ENCODE peak calls at places on chromosomes 7 and 10, in four cellular contexts. F, Z, P and B are unnamed samples.

GRCh38 chr7:155618708-155619633 is 25.5 kb upstream of the RBM33 start:
- DNase-seq in F (no peak), Z (no peak), P (no peak), B (peak)

GRCh38 chr10:10831085-10831484 is 186.6 kb upstream of the CELF2 start:
- DNase-seq in F (no peak), Z (no peak), P (no peak), B (no peak)

GRCh38 chr7:46651561-46652088 is 730.6 kb upstream of the IGFBP3 start:
- DNase-seq in F (peak), Z (no peak), P (no peak), B (no peak)

GRCh38 chr10:98446656-98447221 is at the start of gene HPS1:
- DNase-seq in F (peak), Z (peak), P (peak), B (peak)

GRCh38 chr10:61397175-61397986 is 55.8 kb downstream of the TMEM26 start:
- DNase-seq in F (no peak), Z (no peak), P (peak), B (no peak)

GRCh38 chr10:120978589-120979252 is 127.6 kb downstream of the WDR11 start:
- DNase-seq in F (no peak), Z (no peak), P (no peak), B (no peak)

GRCh38 chr10:52119507-52119906 is 194.6 kb upstream of the DKK1 start:
- DNase-seq in F (no peak), Z (no peak), P (no peak), B (no peak)

GRCh38 chr10:128011059-128011979 is 104.4 kb downstream of the PTPRE start:
- DNase-seq in F (peak), Z (peak), P (peak), B (peak)

GRCh38 chr10:95243318-95243617 is 47.5 kb downstream of the PDLIM1 start:
- DNase-seq in F (no peak), Z (no peak), P (no peak), B (no peak)

GRCh38 chr7:44282601-44283171 is 42.7 kb downstream of the CAMK2B start:
- DNase-seq in F (no peak), Z (peak), P (no peak), B (no peak)

GRCh38 chr10:101886521-101887312 is 43.1 kb upstream of the KCNIP2 start:
- DNase-seq in F (no peak), Z (no peak), P (no peak), B (no peak)

GRCh38 chr10:6199131-6199733 is 3.5 kb upstream of the PFKFB3 start:
- DNase-seq in F (no peak), Z (no peak), P (no peak), B (no peak)

GRCh38 chr7:109611656-109612055 is 1042.0 kb downstream of the DNAJB9 start:
- DNase-seq in F (no peak), Z (no peak), P (no peak), B (no peak)

GRCh38 chr7:87506243-87507180 is 31.0 kb upstream of the ABCB4 start:
- DNase-seq in F (no peak), Z (peak), P (peak), B (peak)

GRCh38 chr10:86189891-86190290 is 176.7 kb downstream of the GRID1 start:
- DNase-seq in F (no peak), Z (no peak), P (no peak), B (no peak)

GRCh38 chr10:86254526-86255174 is 111.9 kb downstream of the GRID1 start:
- DNase-seq in F (no peak), Z (peak), P (no peak), B (no peak)

GRCh38 chr7:80779456-80779855 is 139.4 kb downstream of the SEMA3C start:
- DNase-seq in F (no peak), Z (no peak), P (no peak), B (no peak)

GRCh38 chr10:130028465-130028819 is 64.4 kb upstream of the EBF3 start:
- DNase-seq in F (no peak), Z (no peak), P (no peak), B (no peak)

GRCh38 chr7:75732764-75733630 is 5.7 kb downstream of the HIP1 start:
- DNase-seq in F (no peak), Z (peak), P (peak), B (no peak)

GRCh38 chr10:126683466-126683865 is 13.0 kb upstream of the C10orf90 start:
- DNase-seq in F (no peak), Z (no peak), P (no peak), B (no peak)

GRCh38 chr7:922334-923107 is 32.0 kb downstream of the ADAP1 start:
- DNase-seq in F (no peak), Z (no peak), P (no peak), B (no peak)

GRCh38 chr7:98107313-98107691 is 640 bp downstream of the LMTK2 start:
- DNase-seq in F (no peak), Z (no peak), P (peak), B (no peak)

GRCh38 chr10:114184276-114184675 is 5.1 kb downstream of the TDRD1 start:
- DNase-seq in F (no peak), Z (no peak), P (no peak), B (no peak)

GRCh38 chr10:86090807-86091206 is 275.8 kb downstream of the GRID1 start:
- DNase-seq in F (no peak), Z (no peak), P (no peak), B (no peak)

GRCh38 chr10:76251773-76252617 is 820.6 kb downstream of the LRMDA start:
- DNase-seq in F (no peak), Z (no peak), P (no peak), B (no peak)

GRCh38 chr10:10804061-10804460 is 213.6 kb upstream of the CELF2 start:
- DNase-seq in F (no peak), Z (no peak), P (no peak), B (no peak)

GRCh38 chr10:67779455-67780205 is 58.4 kb downstream of the DNAJC12 start:
- DNase-seq in F (no peak), Z (peak), P (peak), B (peak)

GRCh38 chr7:99135938-99136337 is 8.0 kb downstream of the SMURF1 start:
- DNase-seq in F (no peak), Z (no peak), P (no peak), B (no peak)

GRCh38 chr7:42183547-42183946 is 53.5 kb downstream of the GLI3 start:
- DNase-seq in F (no peak), Z (no peak), P (no peak), B (no peak)

GRCh38 chr7:42189535-42189934 is 47.5 kb downstream of the GLI3 start:
- DNase-seq in F (no peak), Z (no peak), P (no peak), B (no peak)

GRCh38 chr7:42181566-42181965 is 55.4 kb downstream of the GLI3 start:
- DNase-seq in F (no peak), Z (no peak), P (no peak), B (no peak)

GRCh38 chr7:42185726-42186125 is 51.3 kb downstream of the GLI3 start:
- DNase-seq in F (no peak), Z (no peak), P (no peak), B (no peak)

GRCh38 chr7:42186181-42186580 is 50.8 kb downstream of the GLI3 start:
- DNase-seq in F (no peak), Z (peak), P (peak), B (no peak)
- TF ChIP-seq NFIC in F (no peak), Z (no peak), P (no peak), B (no peak)

DNA sequence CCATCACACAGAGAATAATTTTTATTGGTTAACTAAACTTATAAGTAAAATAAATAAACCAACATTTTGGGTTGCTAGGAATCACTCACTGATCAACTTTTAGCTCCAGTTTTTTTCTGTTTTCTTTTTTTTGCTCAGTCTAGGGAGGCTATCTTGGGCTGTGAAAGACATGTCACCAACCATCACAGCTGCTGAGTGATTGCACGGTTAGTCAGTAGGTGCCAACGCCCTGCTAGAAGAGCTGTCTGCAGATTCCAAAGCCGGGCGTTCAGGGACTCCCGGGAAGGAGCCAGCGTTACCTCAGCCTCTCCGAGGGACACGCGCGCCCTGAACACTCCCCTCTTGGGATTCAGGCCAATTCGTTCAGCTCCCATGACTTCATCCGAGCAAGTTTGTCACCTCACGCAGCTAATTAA is 604 bp upstream of the STAM start:
- DNase-seq in F (no peak), Z (peak), P (no peak), B (peak)
- TF ChIP-seq NFIC in F (no peak), Z (no peak), P (no peak), B (no peak)

GRCh38 chr10:89159761-89160160 is 47.4 kb downstream of the CH25H start:
- DNase-seq in F (no peak), Z (no peak), P (no peak), B (no peak)
- TF ChIP-seq NFIC in F (no peak), Z (no peak), P (no peak), B (no peak)

GRCh38 chr7:65264258-65264657 is 109.4 kb upstream of the ZNF92 start:
- DNase-seq in F (no peak), Z (no peak), P (no peak), B (no peak)

GRCh38 chr7:65265959-65266519 is 107.6 kb upstream of the ZNF92 start:
- DNase-seq in F (no peak), Z (no peak), P (no peak), B (no peak)

GRCh38 chr7:65268782-65269149 is 104.9 kb upstream of the ZNF92 start:
- DNase-seq in F (no peak), Z (peak), P (no peak), B (no peak)

DNA sequence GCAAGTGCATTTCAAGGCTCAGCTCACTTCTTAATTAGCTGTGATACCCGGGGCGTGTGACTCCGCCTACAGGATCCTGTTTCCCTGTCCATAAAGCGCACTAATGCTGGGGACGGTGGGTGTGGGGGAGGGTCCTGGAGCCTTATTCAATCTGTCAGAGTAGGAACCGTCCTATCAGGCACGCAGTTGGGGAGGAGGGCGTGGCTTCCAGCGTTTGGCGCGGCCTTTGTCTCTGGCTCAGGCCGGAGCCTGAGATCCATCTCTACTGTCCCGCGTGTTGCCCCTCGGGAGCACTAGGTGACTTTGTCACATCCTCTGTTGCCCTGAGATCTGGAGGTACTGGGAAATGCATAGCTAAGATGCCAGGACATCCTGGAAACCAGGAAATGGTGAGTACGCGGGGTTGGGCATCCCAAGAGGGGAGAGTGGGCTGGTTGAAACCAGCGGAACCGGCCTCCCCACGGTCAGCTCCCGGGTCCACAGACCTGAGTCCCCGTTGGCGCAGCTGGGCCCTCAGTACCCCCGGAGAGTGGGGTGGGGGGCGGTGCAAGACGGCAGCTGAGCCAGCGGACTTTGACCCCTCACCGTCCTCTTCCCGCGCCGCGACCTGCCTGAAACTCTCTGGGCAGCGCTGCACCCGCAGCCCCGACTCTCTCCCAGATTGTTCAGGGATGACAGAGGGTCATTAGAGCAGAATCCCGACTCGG is 104.4 kb upstream of the ZNF92 start:
- DNase-seq in F (peak), Z (peak), P (peak), B (peak)
- TF ChIP-seq NFIC in F (no peak), Z (no peak), P (no peak), B (no peak)

GRCh38 chr7:32500922-32501341 is 5.6 kb downstream of the AVL9 start:
- DNase-seq in F (no peak), Z (no peak), P (peak), B (no peak)
- TF ChIP-seq NFIC in F (no peak), Z (peak), P (no peak), B (no peak)

GRCh38 chr10:29840516-29841276 is 205.9 kb upstream of the SVIL start:
- DNase-seq in F (no peak), Z (peak), P (no peak), B (no peak)

GRCh38 chr10:29845166-29845565 is 210.4 kb upstream of the SVIL start:
- DNase-seq in F (no peak), Z (no peak), P (no peak), B (no peak)

GRCh38 chr10:29843143-29843542 is 208.4 kb upstream of the SVIL start:
- DNase-seq in F (no peak), Z (no peak), P (no peak), B (no peak)

GRCh38 chr10:29839826-29840515 is 205.2 kb upstream of the SVIL start:
- DNase-seq in F (no peak), Z (no peak), P (no peak), B (no peak)

DNA sequence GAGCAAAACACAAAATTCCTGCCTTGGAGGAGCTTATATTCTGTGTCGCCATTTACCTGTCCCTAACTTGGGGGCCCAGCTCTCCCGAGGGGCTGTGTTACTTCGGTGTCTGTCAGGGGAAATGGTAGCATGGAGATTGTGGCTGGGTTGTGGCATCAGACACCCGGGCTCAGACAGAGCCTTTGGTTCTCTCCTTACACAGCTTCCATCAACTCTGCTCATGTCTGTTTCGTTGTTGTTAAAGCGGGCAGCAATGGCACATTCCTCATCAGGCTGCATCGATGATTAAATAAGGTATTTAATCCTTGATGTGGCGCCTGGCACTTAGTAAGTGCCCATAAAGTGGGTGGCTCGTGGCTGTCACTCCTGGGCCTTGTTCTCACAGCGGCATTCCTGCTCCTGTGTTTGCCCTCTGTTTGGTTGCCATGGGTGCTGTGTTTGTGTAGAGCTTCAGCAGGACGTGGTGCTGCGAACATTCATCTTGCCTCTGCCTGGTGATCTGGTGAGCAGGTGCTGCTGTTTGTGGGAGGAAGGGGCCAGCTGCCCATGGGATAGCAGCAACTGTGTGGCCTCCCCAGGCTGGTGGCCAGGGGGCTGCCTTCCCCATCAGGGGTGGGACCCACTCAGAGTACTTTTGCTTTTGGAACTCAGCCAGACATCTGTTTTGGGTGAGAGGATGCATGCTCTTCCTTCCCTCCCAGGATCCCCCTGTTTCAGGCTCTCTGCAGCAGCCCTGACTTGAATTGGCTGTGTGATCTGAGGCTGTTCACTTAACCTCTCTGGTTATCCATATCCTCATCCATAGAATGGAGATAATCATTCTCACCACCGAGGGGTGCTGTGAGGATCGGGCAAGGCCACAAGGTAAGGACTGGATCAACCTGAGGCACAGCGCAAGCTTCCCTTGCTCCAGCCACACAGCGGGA is 207.2 kb upstream of the SVIL start:
- DNase-seq in F (no peak), Z (peak), P (no peak), B (peak)
- TF ChIP-seq NFIC in F (no peak), Z (no peak), P (no peak), B (no peak)